ENCODE peak calls at places on chromosomes 13 and 19, in ten cellular contexts. J is activated CD4-positive, alpha-beta T cell treated with anti-CD3 and anti-CD28 coated beads for 4 hours; Z is WTC11; G is neural crest cell; N is GF-D8; Q is Right ventricle myocardium superior; K is skeletal muscle cell; L is PC-9; V is stimulated activated CD4-positive, alpha-beta T cell treated with anti-CD3 and anti-CD28 coated beads, Interleukin-1b, Interleukin-23, amount 100 ng/mL, for 1 hour; T is activated CD4-positive, CD25-positive, alpha-beta regulatory T cell. S is an unnamed sample.

GRCh38 chr13:44818428-44818827 is 170.8 kb downstream of the NUFIP1 start:
- DNase-seq in J (no peak), Z (no peak), G (no peak), N (no peak), Q (no peak), K (no peak), L (no peak), V (no peak), T (no peak), S (peak)

GRCh38 chr19:52690395-52691214 is 44.2 kb downstream of the ZNF611 start:
- DNase-seq in J (peak), Z (peak), G (peak), N (peak), Q (peak), K (peak), L (peak), V (peak), T (peak), S (peak)

GRCh38 chr13:102721800-102722231 is 27.0 kb upstream of the METTL21C start:
- DNase-seq in J (no peak), Z (no peak), G (no peak), N (no peak), Q (no peak), K (peak), L (no peak), V (no peak), T (no peak), S (no peak)

GRCh38 chr13:110405597-110406450 is 98.7 kb downstream of the COL4A2 start:
- DNase-seq in J (no peak), Z (no peak), G (no peak), N (no peak), Q (no peak), K (no peak), L (no peak), V (no peak), T (no peak), S (no peak)

GRCh38 chr19:20038358-20039202 is 725 bp downstream of the ZNF682 start:
- DNase-seq in J (no peak), Z (no peak), G (no peak), N (no peak), Q (no peak), K (no peak), L (no peak), V (no peak), T (no peak), S (no peak)

GRCh38 chr13:66886248-66886647 is 343.9 kb downstream of the PCDH9 start:
- DNase-seq in J (no peak), Z (no peak), G (no peak), N (no peak), Q (no peak), K (no peak), L (no peak), V (no peak), T (no peak), S (no peak)

GRCh38 chr13:111404746-111405145 is 84.3 kb downstream of the TEX29 start:
- DNase-seq in J (no peak), Z (no peak), G (no peak), N (no peak), Q (no peak), K (no peak), L (no peak), V (no peak), T (no peak), S (no peak)

GRCh38 chr19:43290568-43291359 is 21.4 kb upstream of the PSG9 start:
- DNase-seq in J (no peak), Z (peak), G (peak), N (no peak), Q (no peak), K (no peak), L (no peak), V (no peak), T (no peak), S (peak)

GRCh38 chr13:78586706-78587105 is 16.6 kb downstream of the POU4F1 start:
- DNase-seq in J (no peak), Z (peak), G (no peak), N (no peak), Q (no peak), K (no peak), L (no peak), V (no peak), T (no peak), S (peak)

GRCh38 chr13:52399708-52400107 is 6.3 kb downstream of the THSD1 start:
- DNase-seq in J (no peak), Z (no peak), G (no peak), N (no peak), Q (no peak), K (no peak), L (no peak), V (no peak), T (no peak), S (no peak)

GRCh38 chr19:49595006-49595818 is 4.2 kb downstream of the PRR12 start:
- DNase-seq in J (no peak), Z (no peak), G (no peak), N (no peak), Q (no peak), K (no peak), L (no peak), V (no peak), T (no peak), S (no peak)

GRCh38 chr13:114164681-114165429 is 14.2 kb upstream of the CFAP97D2 start:
- DNase-seq in J (no peak), Z (no peak), G (no peak), N (no peak), Q (no peak), K (no peak), L (no peak), V (no peak), T (no peak), S (no peak)

S was measured in iPS DF 6.9.